ENCODE peak calls at places on chromosomes 11 and 22, in five cellular contexts. Z, M, E, F and I are unnamed samples.

GRCh38 chr22:27613099-27614089 is 188.2 kb downstream of the MN1 start:
- DNase-seq in Z (no peak), M (no peak), E (no peak), F (no peak), I (no peak)

GRCh38 chr11:34050536-34050935 is 995 bp upstream of the CAPRIN1 start:
- DNase-seq in Z (peak; percentile 80), M (no peak), E (peak; percentile 16), F (no peak), I (peak; percentile 71)

GRCh38 chr11:57491371-57492061 is 24.0 kb downstream of the SLC43A1 start:
- DNase-seq in Z (peak; percentile 33), M (no peak), E (peak; percentile 43), F (no peak), I (peak; percentile 12)

GRCh38 chr22:35299217-35299716 is 427 bp upstream of the TOM1 start:
- DNase-seq in Z (peak; percentile 59), M (no peak), E (no peak), F (no peak), I (peak; percentile 16)

GRCh38 chr11:106415510-106415909 is 338.0 kb downstream of the AASDHPPT start:
- DNase-seq in Z (no peak), M (no peak), E (no peak), F (no peak), I (no peak)

GRCh38 chr11:1573077-1573846 is 1.2 kb upstream of the DUSP8 start:
- DNase-seq in Z (peak; percentile 24), M (no peak), E (no peak), F (no peak), I (no peak)

GRCh38 chr11:95443386-95443785 is 212.4 kb upstream of the SESN3 start:
- DNase-seq in Z (no peak), M (no peak), E (no peak), F (no peak), I (no peak)

GRCh38 chr11:64359712-64360402 is 895 bp downstream of the RPS6KA4 start:
- DNase-seq in Z (no peak), M (no peak), E (no peak), F (no peak), I (no peak)

GRCh38 chr11:47156951-47157350 is 19.7 kb downstream of the ARFGAP2 start:
- DNase-seq in Z (no peak), M (no peak), E (no peak), F (no peak), I (no peak)

GRCh38 chr11:56396047-56396446 is 16.4 kb upstream of the OR5AL1 start:
- DNase-seq in Z (no peak), M (no peak), E (no peak), F (no peak), I (no peak)

GRCh38 chr11:22780914-22781593 is 48.5 kb downstream of the SVIP start:
- DNase-seq in Z (no peak), M (no peak), E (peak; percentile 19), F (no peak), I (no peak)

GRCh38 chr11:12017243-12017678 is 8.8 kb upstream of the DKK3 start:
- DNase-seq in Z (peak; percentile 72), M (no peak), E (no peak), F (no peak), I (peak; percentile 87)

GRCh38 chr22:38097058-38097457 is 13.1 kb upstream of the SLC16A8 start:
- DNase-seq in Z (no peak), M (no peak), E (no peak), F (no peak), I (no peak)

GRCh38 chr11:57302489-57302888 is 22.3 kb downstream of the TNKS1BP1 start:
- DNase-seq in Z (no peak), M (no peak), E (no peak), F (no peak), I (no peak)

GRCh38 chr22:48254311-48254873 is 1491.9 kb downstream of the TBC1D22A start:
- DNase-seq in Z (no peak), M (no peak), E (no peak), F (no peak), I (no peak)

GRCh38 chr22:25013634-25014033 is 61.1 kb downstream of the KIAA1671 start:
- DNase-seq in Z (no peak), M (no peak), E (no peak), F (no peak), I (no peak)

GRCh38 chr11:108525161-108525560 is 27.0 kb upstream of the POGLUT3 start:
- DNase-seq in Z (no peak), M (no peak), E (no peak), F (no peak), I (no peak)

GRCh38 chr22:19118601-19118880 is 3.7 kb downstream of the DGCR2 start:
- DNase-seq in Z (no peak), M (no peak), E (no peak), F (no peak), I (no peak)

GRCh38 chr11:124581817-124582216 is 12.0 kb downstream of the OR8A1 start:
- DNase-seq in Z (no peak), M (no peak), E (no peak), F (no peak), I (no peak)

GRCh38 chr11:70144262-70144661 is 58.8 kb upstream of the FADD start:
- DNase-seq in Z (no peak), M (no peak), E (no peak), F (no peak), I (no peak)

GRCh38 chr11:94740975-94741707 is 27.0 kb upstream of the AMOTL1 start:
- DNase-seq in Z (peak; percentile 79), M (peak; percentile 44), E (peak; percentile 85), F (peak; percentile 29), I (peak; percentile 49)

GRCh38 chr11:87306260-87306861 is 268.6 kb downstream of the TMEM135 start:
- DNase-seq in Z (peak; percentile 45), M (no peak), E (no peak), F (no peak), I (peak; percentile 39)

GRCh38 chr11:27627979-27628378 is 72.3 kb downstream of the BDNF start:
- DNase-seq in Z (no peak), M (no peak), E (no peak), F (no peak), I (no peak)

GRCh38 chr11:67437082-67437821 is at the start of gene PTPRCAP:
- DNase-seq in Z (no peak), M (no peak), E (no peak), F (peak; percentile 84), I (no peak)

GRCh38 chr22:20272700-20273099 is 4.6 kb upstream of the RTN4R start:
- DNase-seq in Z (no peak), M (no peak), E (no peak), F (no peak), I (no peak)

GRCh38 chr11:70068345-70068744 is 9.8 kb upstream of the ANO1 start:
- DNase-seq in Z (no peak), M (no peak), E (no peak), F (no peak), I (no peak)

GRCh38 chr22:23286296-23286695 is 106.0 kb downstream of the BCR start:
- DNase-seq in Z (no peak), M (no peak), E (no peak), F (no peak), I (no peak)